ENCODE peak calls at places on chromosomes 4 and X, in nine cellular contexts. Y, J, Q, V, A, N, M, D and I are unnamed samples.

GRCh38 chrX:132622130-132622529 is 133.3 kb upstream of the MBNL3 start:
- DNase-seq in Y (no peak), J (no peak), Q (no peak), V (no peak), A (no peak), N (no peak), M (no peak), D (no peak), I (no peak)

GRCh38 chr4:148680884-148681283 is 238.7 kb upstream of the NR3C2 start:
- DNase-seq in Y (no peak), J (no peak), Q (peak; percentile 24), V (no peak), A (no peak), N (no peak), M (no peak), D (no peak), I (no peak)

GRCh38 chr4:33628296-33628695 is 2616.0 kb downstream of the ARAP2 start:
- DNase-seq in Y (no peak), J (no peak), Q (no peak), V (no peak), A (no peak), N (no peak), M (no peak), D (no peak), I (no peak)

GRCh38 chr4:10015140-10015753 is 6.0 kb downstream of the SLC2A9 start:
- DNase-seq in Y (no peak), J (no peak), Q (peak; percentile 63), V (no peak), A (no peak), N (peak; percentile 42), M (peak; percentile 72), D (no peak), I (no peak)

GRCh38 chr4:71694946-71695345 is 88.9 kb downstream of the GC start:
- DNase-seq in Y (no peak), J (no peak), Q (no peak), V (no peak), A (no peak), N (no peak), M (no peak), D (no peak), I (no peak)

GRCh38 chr4:164383187-164384181 is 370.4 kb upstream of the SMIM31 start:
- DNase-seq in Y (peak; percentile 20), J (peak; percentile 33), Q (no peak), V (peak; percentile 32), A (peak; percentile 52), N (peak; percentile 9), M (peak; percentile 86), D (peak; percentile 70), I (no peak)

GRCh38 chr4:16858275-16858752 is 40.1 kb downstream of the LDB2 start:
- DNase-seq in Y (no peak), J (no peak), Q (no peak), V (no peak), A (no peak), N (peak; percentile 69), M (no peak), D (no peak), I (no peak)

GRCh38 chr4:11281720-11282119 is 147.0 kb downstream of the HS3ST1 start:
- DNase-seq in Y (no peak), J (no peak), Q (no peak), V (peak; percentile 37), A (no peak), N (no peak), M (no peak), D (no peak), I (no peak)

GRCh38 chr4:56080384-56080783 is 131.6 kb downstream of the CEP135 start:
- DNase-seq in Y (no peak), J (no peak), Q (peak; percentile 50), V (no peak), A (no peak), N (no peak), M (no peak), D (no peak), I (no peak)

GRCh38 chr4:56086073-56086521 is 137.4 kb downstream of the CEP135 start:
- DNase-seq in Y (no peak), J (no peak), Q (peak; percentile 32), V (no peak), A (no peak), N (no peak), M (peak; percentile 23), D (no peak), I (no peak)

GRCh38 chr4:56086561-56086960 is 137.8 kb downstream of the CEP135 start:
- DNase-seq in Y (no peak), J (no peak), Q (peak; percentile 46), V (no peak), A (no peak), N (no peak), M (no peak), D (no peak), I (no peak)

GRCh38 chr4:56084849-56085248 is 136.1 kb downstream of the CEP135 start:
- DNase-seq in Y (no peak), J (no peak), Q (no peak), V (no peak), A (no peak), N (no peak), M (no peak), D (no peak), I (no peak)

DNA sequence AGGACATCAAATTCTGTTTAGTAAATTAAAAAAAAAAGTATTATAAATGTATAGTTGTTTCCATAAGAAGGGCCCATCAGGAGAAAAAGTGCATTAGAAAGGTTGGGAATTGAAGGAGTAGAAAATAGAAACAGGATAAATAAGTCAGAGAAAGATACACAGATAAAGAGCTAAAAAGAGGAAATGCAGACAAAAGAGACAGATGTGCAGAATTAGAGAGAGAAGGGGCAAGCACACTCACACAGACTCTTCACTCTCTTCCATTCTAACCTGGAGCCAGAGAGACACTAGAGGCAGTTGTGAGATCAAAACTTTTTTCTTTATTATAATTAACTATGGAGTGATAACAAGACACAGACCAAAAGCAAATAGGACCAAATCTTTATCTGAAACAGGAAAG is 134.1 kb downstream of the CEP135 start:
- DNase-seq in Y (no peak), J (no peak), Q (no peak), V (no peak), A (no peak), N (no peak), M (no peak), D (no peak), I (no peak)
- H3K4me1 ChIP-seq in Y (no peaks in the 10 kb centered on the region), J (no peaks in the 10 kb centered on the region), Q (no peaks in the 10 kb centered on the region), V (no peaks in the 10 kb centered on the region), A (no peaks in the 10 kb centered on the region), N (no peaks in the 10 kb centered on the region), M (peaks cover 26% of the 10 kb centered on the region), D (no peaks in the 10 kb centered on the region), I (no peaks in the 10 kb centered on the region)

DNA sequence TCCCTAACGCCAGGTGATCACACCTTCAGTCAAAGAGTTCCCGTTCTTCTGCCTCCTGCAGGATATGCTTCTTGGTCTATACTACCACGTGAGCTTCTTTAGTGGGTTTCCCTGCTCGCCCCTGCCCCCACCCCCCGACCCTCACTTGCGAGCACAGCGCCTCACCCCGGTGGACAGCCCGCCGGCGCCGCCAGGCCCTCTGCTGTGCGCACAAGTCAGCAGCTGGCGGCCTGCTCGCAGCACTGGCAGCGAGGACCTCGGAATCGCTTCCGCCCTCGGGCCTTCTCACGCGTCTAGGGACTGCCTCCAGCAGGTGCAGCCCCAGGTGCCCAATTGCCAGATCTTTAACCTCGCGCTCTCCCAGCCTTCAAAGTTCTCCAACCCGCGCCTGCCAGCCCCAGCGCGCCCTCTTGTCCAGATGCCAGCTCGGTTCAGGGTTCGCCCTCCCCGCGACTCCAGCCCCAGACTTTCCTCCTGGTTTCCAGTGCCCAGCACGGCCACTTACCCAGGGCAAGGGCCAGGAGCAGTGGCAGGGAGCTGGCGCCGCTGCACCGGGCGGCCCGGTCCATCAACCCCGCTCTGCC is 474 bp downstream of the BTC start:
- DNase-seq in Y (peak; percentile 88), J (peak; percentile 86), Q (peak; percentile 79), V (peak; percentile 79), A (peak; percentile 25), N (peak; percentile 9), M (peak; percentile 63), D (peak; percentile 77), I (no peak)
- TF ChIP-seq CTCF in Y (peak; percentile 29), J (peak; percentile 20), Q (peak; percentile 26), V (peak; percentile 31), A (no peak), N (no peak), M (peak; percentile 46), D (no peak), I (peak; percentile 35)

GRCh38 chr4:2415881-2416563 is 2.4 kb downstream of the ZFYVE28 start:
- DNase-seq in Y (no peak), J (no peak), Q (no peak), V (no peak), A (no peak), N (no peak), M (peak; percentile 6), D (no peak), I (no peak)

GRCh38 chr4:2413821-2414610 is 4.4 kb downstream of the ZFYVE28 start:
- DNase-seq in Y (no peak), J (peak; percentile 88), Q (peak; percentile 87), V (peak; percentile 76), A (no peak), N (no peak), M (peak; percentile 5), D (no peak), I (no peak)

GRCh38 chr4:2416564-2417195 is 1.8 kb downstream of the ZFYVE28 start:
- DNase-seq in Y (peak; percentile 50), J (peak; percentile 70), Q (peak; percentile 68), V (peak; percentile 61), A (no peak), N (no peak), M (peak; percentile 76), D (no peak), I (no peak)

GRCh38 chr4:2417196-2417764 is 1.2 kb downstream of the ZFYVE28 start:
- DNase-seq in Y (peak; percentile 47), J (no peak), Q (no peak), V (peak; percentile 85), A (no peak), N (no peak), M (peak; percentile 75), D (no peak), I (no peak)

GRCh38 chr4:2415213-2415612 is 3.2 kb downstream of the ZFYVE28 start:
- DNase-seq in Y (no peak), J (no peak), Q (no peak), V (no peak), A (no peak), N (no peak), M (no peak), D (no peak), I (no peak)
- H3K4me1 ChIP-seq in Y (peaks cover 5% of the 10 kb centered on the region), J (peaks cover 42% of the 10 kb centered on the region), Q (peaks cover 30% of the 10 kb centered on the region), V (peaks cover 25% of the 10 kb centered on the region), A (peaks cover 4% of the 10 kb centered on the region), N (peaks cover 70% of the 10 kb centered on the region), M (peaks cover 15% of the 10 kb centered on the region), D (no peaks in the 10 kb centered on the region), I (no peaks in the 10 kb centered on the region)

GRCh38 chrX:69493766-69494165 is 10.4 kb upstream of the NALF2 start:
- DNase-seq in Y (no peak), J (no peak), Q (no peak), V (no peak), A (no peak), N (no peak), M (no peak), D (no peak), I (no peak)

GRCh38 chrX:69496143-69496542 is 8.0 kb upstream of the NALF2 start:
- DNase-seq in Y (no peak), J (no peak), Q (no peak), V (no peak), A (no peak), N (no peak), M (no peak), D (no peak), I (no peak)

GRCh38 chrX:69489625-69490024 is 14.5 kb upstream of the NALF2 start:
- DNase-seq in Y (no peak), J (no peak), Q (no peak), V (no peak), A (no peak), N (no peak), M (peak; percentile 16), D (no peak), I (no peak)

GRCh38 chrX:69493193-69493592 is 10.9 kb upstream of the NALF2 start:
- DNase-seq in Y (peak; percentile 30), J (no peak), Q (peak; percentile 22), V (peak; percentile 65), A (no peak), N (peak; percentile 14), M (peak; percentile 69), D (no peak), I (no peak)
- TF ChIP-seq CTCF in Y (peak; percentile 43), J (no peak), Q (no peak), V (peak; percentile 35), A (peak; percentile 19), N (peak; percentile 48), M (peak; percentile 62), D (peak; percentile 16), I (no peak)